ENCODE peak calls at places on chromosome 11, in six cellular contexts. One of them, this sample, is unnamed.

GRCh38 chr11:130904380-130904779 is 11.9 kb downstream of the SNX19 start:
- DNase-seq in neural crest cell: no peak
- DNase-seq in upper lobe of left lung: no peak
- DNase-seq in progenitor cell of endocrine pancreas: no peak
- DNase-seq in fibroblast of mammary gland: peak
- DNase-seq in HL-60: no peak
- DNase-seq in this sample: no peak

GRCh38 chr11:57249384-57250319 is 12.6 kb upstream of the APLNR start:
- DNase-seq in neural crest cell: peak
- DNase-seq in upper lobe of left lung: no peak
- DNase-seq in progenitor cell of endocrine pancreas: peak
- DNase-seq in fibroblast of mammary gland: peak
- DNase-seq in HL-60: peak
- DNase-seq in this sample: peak

GRCh38 chr11:63444181-63444580 is 46.8 kb downstream of the PLAAT5 start:
- DNase-seq in neural crest cell: no peak
- DNase-seq in upper lobe of left lung: no peak
- DNase-seq in progenitor cell of endocrine pancreas: no peak
- DNase-seq in fibroblast of mammary gland: no peak
- DNase-seq in HL-60: no peak
- DNase-seq in this sample: no peak

GRCh38 chr11:62923634-62924411 is 2.7 kb upstream of the CHRM1 start:
- DNase-seq in neural crest cell: peak
- DNase-seq in upper lobe of left lung: peak
- DNase-seq in progenitor cell of endocrine pancreas: no peak
- DNase-seq in fibroblast of mammary gland: no peak
- DNase-seq in HL-60: no peak
- DNase-seq in this sample: no peak

GRCh38 chr11:106540001-106540400 is 462.5 kb downstream of the AASDHPPT start:
- DNase-seq in neural crest cell: no peak
- DNase-seq in upper lobe of left lung: no peak
- DNase-seq in progenitor cell of endocrine pancreas: no peak
- DNase-seq in fibroblast of mammary gland: no peak
- DNase-seq in HL-60: no peak
- DNase-seq in this sample: no peak

GRCh38 chr11:78138281-78138680 is 1.1 kb downstream of the ALG8 start:
- DNase-seq in neural crest cell: no peak
- DNase-seq in upper lobe of left lung: no peak
- DNase-seq in progenitor cell of endocrine pancreas: no peak
- DNase-seq in fibroblast of mammary gland: no peak
- DNase-seq in HL-60: no peak
- DNase-seq in this sample: no peak

GRCh38 chr11:72569966-72570892 is 104.0 kb downstream of the PDE2A start:
- DNase-seq in neural crest cell: no peak
- DNase-seq in upper lobe of left lung: no peak
- DNase-seq in progenitor cell of endocrine pancreas: no peak
- DNase-seq in fibroblast of mammary gland: peak
- DNase-seq in HL-60: no peak
- DNase-seq in this sample: no peak

GRCh38 chr11:111327908-111328624 is 29.7 kb downstream of the POU2AF3 start:
- DNase-seq in neural crest cell: no peak
- DNase-seq in upper lobe of left lung: peak
- DNase-seq in progenitor cell of endocrine pancreas: no peak
- DNase-seq in fibroblast of mammary gland: no peak
- DNase-seq in HL-60: no peak
- DNase-seq in this sample: no peak

GRCh38 chr11:106466441-106467190 is 389.2 kb downstream of the AASDHPPT start:
- DNase-seq in neural crest cell: no peak
- DNase-seq in upper lobe of left lung: no peak
- DNase-seq in progenitor cell of endocrine pancreas: no peak
- DNase-seq in fibroblast of mammary gland: peak
- DNase-seq in HL-60: no peak
- DNase-seq in this sample: no peak

GRCh38 chr11:130436171-130436570 is 7.8 kb upstream of the ADAMTS8 start:
- DNase-seq in neural crest cell: no peak
- DNase-seq in upper lobe of left lung: no peak
- DNase-seq in progenitor cell of endocrine pancreas: no peak
- DNase-seq in fibroblast of mammary gland: no peak
- DNase-seq in HL-60: no peak
- DNase-seq in this sample: no peak

GRCh38 chr11:19567996-19568395 is 144.6 kb upstream of the NAV2 start:
- DNase-seq in neural crest cell: no peak
- DNase-seq in upper lobe of left lung: no peak
- DNase-seq in progenitor cell of endocrine pancreas: no peak
- DNase-seq in fibroblast of mammary gland: no peak
- DNase-seq in HL-60: no peak
- DNase-seq in this sample: no peak

GRCh38 chr11:106880121-106880520 is 138.2 kb downstream of the GUCY1A2 start:
- DNase-seq in neural crest cell: no peak
- DNase-seq in upper lobe of left lung: no peak
- DNase-seq in progenitor cell of endocrine pancreas: no peak
- DNase-seq in fibroblast of mammary gland: no peak
- DNase-seq in HL-60: no peak
- DNase-seq in this sample: no peak

GRCh38 chr11:35677904-35678303 is 15.3 kb downstream of the TRIM44 start:
- DNase-seq in neural crest cell: no peak
- DNase-seq in upper lobe of left lung: no peak
- DNase-seq in progenitor cell of endocrine pancreas: no peak
- DNase-seq in fibroblast of mammary gland: no peak
- DNase-seq in HL-60: no peak
- DNase-seq in this sample: no peak

GRCh38 chr11:35662061-35662648 is 420 bp upstream of the TRIM44 start:
- DNase-seq in neural crest cell: no peak
- DNase-seq in upper lobe of left lung: no peak
- DNase-seq in progenitor cell of endocrine pancreas: no peak
- DNase-seq in fibroblast of mammary gland: peak
- DNase-seq in HL-60: no peak
- DNase-seq in this sample: no peak

GRCh38 chr11:9802291-9802861 is 138.5 kb downstream of the SWAP70 start:
- DNase-seq in neural crest cell: no peak
- DNase-seq in upper lobe of left lung: no peak
- DNase-seq in progenitor cell of endocrine pancreas: no peak
- DNase-seq in fibroblast of mammary gland: peak
- DNase-seq in HL-60: no peak
- DNase-seq in this sample: no peak

GRCh38 chr11:124799384-124800225 is 601 bp downstream of the MSANTD2 start:
- DNase-seq in neural crest cell: peak
- DNase-seq in upper lobe of left lung: peak
- DNase-seq in progenitor cell of endocrine pancreas: peak
- DNase-seq in fibroblast of mammary gland: peak
- DNase-seq in HL-60: peak
- DNase-seq in this sample: peak

GRCh38 chr11:50174189-50174588 is 141.5 kb downstream of the OR4C45 start:
- DNase-seq in neural crest cell: no peak
- DNase-seq in upper lobe of left lung: no peak
- DNase-seq in progenitor cell of endocrine pancreas: no peak
- DNase-seq in fibroblast of mammary gland: peak
- DNase-seq in HL-60: no peak
- DNase-seq in this sample: no peak

GRCh38 chr11:34916810-34917780 is 677 bp downstream of the PDHX start:
- DNase-seq in neural crest cell: no peak
- DNase-seq in upper lobe of left lung: no peak
- DNase-seq in progenitor cell of endocrine pancreas: no peak
- DNase-seq in fibroblast of mammary gland: peak
- DNase-seq in HL-60: no peak
- DNase-seq in this sample: no peak

GRCh38 chr11:47433991-47434786 is 8.0 kb upstream of the PSMC3 start:
- DNase-seq in neural crest cell: no peak
- DNase-seq in upper lobe of left lung: no peak
- DNase-seq in progenitor cell of endocrine pancreas: no peak
- DNase-seq in fibroblast of mammary gland: peak
- DNase-seq in HL-60: no peak
- DNase-seq in this sample: no peak

GRCh38 chr11:12048936-12049790 is 40.7 kb upstream of the DKK3 start:
- DNase-seq in neural crest cell: no peak
- DNase-seq in upper lobe of left lung: no peak
- DNase-seq in progenitor cell of endocrine pancreas: no peak
- DNase-seq in fibroblast of mammary gland: peak
- DNase-seq in HL-60: no peak
- DNase-seq in this sample: no peak

GRCh38 chr11:74371269-74372039 is 26.8 kb downstream of the PGM2L1 start:
- DNase-seq in neural crest cell: no peak
- DNase-seq in upper lobe of left lung: no peak
- DNase-seq in progenitor cell of endocrine pancreas: no peak
- DNase-seq in fibroblast of mammary gland: peak
- DNase-seq in HL-60: no peak
- DNase-seq in this sample: no peak

GRCh38 chr11:72652871-72653615 is 21.2 kb downstream of the PDE2A start:
- DNase-seq in neural crest cell: peak
- DNase-seq in upper lobe of left lung: no peak
- DNase-seq in progenitor cell of endocrine pancreas: peak
- DNase-seq in fibroblast of mammary gland: no peak
- DNase-seq in HL-60: no peak
- DNase-seq in this sample: no peak

GRCh38 chr11:91133361-91133760 is 910.5 kb upstream of the CHORDC1 start:
- DNase-seq in neural crest cell: no peak
- DNase-seq in upper lobe of left lung: no peak
- DNase-seq in progenitor cell of endocrine pancreas: no peak
- DNase-seq in fibroblast of mammary gland: no peak
- DNase-seq in HL-60: no peak
- DNase-seq in this sample: no peak

GRCh38 chr11:84398017-84398626 is 1112.0 kb upstream of the CCDC90B start:
- DNase-seq in neural crest cell: no peak
- DNase-seq in upper lobe of left lung: no peak
- DNase-seq in progenitor cell of endocrine pancreas: no peak
- DNase-seq in fibroblast of mammary gland: peak
- DNase-seq in HL-60: no peak
- DNase-seq in this sample: no peak

GRCh38 chr11:14499178-14499559 is 442 bp downstream of the COPB1 start:
- DNase-seq in neural crest cell: peak
- DNase-seq in upper lobe of left lung: no peak
- DNase-seq in progenitor cell of endocrine pancreas: peak
- DNase-seq in fibroblast of mammary gland: peak
- DNase-seq in HL-60: no peak
- DNase-seq in this sample: no peak

GRCh38 chr11:133966924-133967598 is 10.3 kb upstream of the IGSF9B start:
- DNase-seq in neural crest cell: peak
- DNase-seq in upper lobe of left lung: peak
- DNase-seq in progenitor cell of endocrine pancreas: no peak
- DNase-seq in fibroblast of mammary gland: no peak
- DNase-seq in HL-60: no peak
- DNase-seq in this sample: no peak
- TF ChIP-seq CTCF in neural crest cell: peak
- TF ChIP-seq CTCF in upper lobe of left lung: no peak
- TF ChIP-seq CTCF in progenitor cell of endocrine pancreas: peak
- TF ChIP-seq CTCF in fibroblast of mammary gland: no peak
- TF ChIP-seq CTCF in HL-60: no peak
- TF ChIP-seq CTCF in this sample: no peak

GRCh38 chr11:70944141-70944540 is 308.2 kb downstream of the SHANK2 start:
- DNase-seq in neural crest cell: no peak
- DNase-seq in upper lobe of left lung: peak
- DNase-seq in progenitor cell of endocrine pancreas: no peak
- DNase-seq in fibroblast of mammary gland: no peak
- DNase-seq in HL-60: no peak
- DNase-seq in this sample: no peak

GRCh38 chr11:70948416-70948815 is 304.0 kb downstream of the SHANK2 start:
- DNase-seq in neural crest cell: no peak
- DNase-seq in upper lobe of left lung: peak
- DNase-seq in progenitor cell of endocrine pancreas: no peak
- DNase-seq in fibroblast of mammary gland: no peak
- DNase-seq in HL-60: no peak
- DNase-seq in this sample: no peak

GRCh38 chr11:70944636-70945035 is 307.7 kb downstream of the SHANK2 start:
- DNase-seq in neural crest cell: no peak
- DNase-seq in upper lobe of left lung: no peak
- DNase-seq in progenitor cell of endocrine pancreas: no peak
- DNase-seq in fibroblast of mammary gland: no peak
- DNase-seq in HL-60: no peak
- DNase-seq in this sample: no peak

GRCh38 chr11:70942593-70942992 is 309.8 kb downstream of the SHANK2 start:
- DNase-seq in neural crest cell: peak
- DNase-seq in upper lobe of left lung: no peak
- DNase-seq in progenitor cell of endocrine pancreas: no peak
- DNase-seq in fibroblast of mammary gland: peak
- DNase-seq in HL-60: peak
- DNase-seq in this sample: no peak
- TF ChIP-seq CTCF in neural crest cell: peak
- TF ChIP-seq CTCF in upper lobe of left lung: no peak
- TF ChIP-seq CTCF in progenitor cell of endocrine pancreas: peak
- TF ChIP-seq CTCF in fibroblast of mammary gland: peak
- TF ChIP-seq CTCF in HL-60: peak
- TF ChIP-seq CTCF in this sample: no peak

GRCh38 chr11:15650105-15650938 is 535.6 kb downstream of the INSC start:
- DNase-seq in neural crest cell: peak
- DNase-seq in upper lobe of left lung: peak
- DNase-seq in progenitor cell of endocrine pancreas: peak
- DNase-seq in fibroblast of mammary gland: peak
- DNase-seq in HL-60: peak
- DNase-seq in this sample: peak

GRCh38 chr11:15651782-15652181 is 537.1 kb downstream of the INSC start:
- DNase-seq in neural crest cell: no peak
- DNase-seq in upper lobe of left lung: no peak
- DNase-seq in progenitor cell of endocrine pancreas: no peak
- DNase-seq in fibroblast of mammary gland: no peak
- DNase-seq in HL-60: no peak
- DNase-seq in this sample: no peak

GRCh38 chr11:15653191-15653590 is 538.5 kb downstream of the INSC start:
- DNase-seq in neural crest cell: no peak
- DNase-seq in upper lobe of left lung: no peak
- DNase-seq in progenitor cell of endocrine pancreas: no peak
- DNase-seq in fibroblast of mammary gland: no peak
- DNase-seq in HL-60: no peak
- DNase-seq in this sample: no peak

GRCh38 chr11:15651033-15651432 is 536.3 kb downstream of the INSC start:
- DNase-seq in neural crest cell: no peak
- DNase-seq in upper lobe of left lung: peak
- DNase-seq in progenitor cell of endocrine pancreas: no peak
- DNase-seq in fibroblast of mammary gland: no peak
- DNase-seq in HL-60: no peak
- DNase-seq in this sample: no peak

GRCh38 chr11:15649371-15650104 is 534.8 kb downstream of the INSC start:
- DNase-seq in neural crest cell: no peak
- DNase-seq in upper lobe of left lung: no peak
- DNase-seq in progenitor cell of endocrine pancreas: no peak
- DNase-seq in fibroblast of mammary gland: no peak
- DNase-seq in HL-60: no peak
- DNase-seq in this sample: no peak
- TF ChIP-seq CTCF in neural crest cell: no peak
- TF ChIP-seq CTCF in upper lobe of left lung: no peak
- TF ChIP-seq CTCF in progenitor cell of endocrine pancreas: no peak
- TF ChIP-seq CTCF in fibroblast of mammary gland: no peak
- TF ChIP-seq CTCF in HL-60: no peak
- TF ChIP-seq CTCF in this sample: no peak

DNA sequence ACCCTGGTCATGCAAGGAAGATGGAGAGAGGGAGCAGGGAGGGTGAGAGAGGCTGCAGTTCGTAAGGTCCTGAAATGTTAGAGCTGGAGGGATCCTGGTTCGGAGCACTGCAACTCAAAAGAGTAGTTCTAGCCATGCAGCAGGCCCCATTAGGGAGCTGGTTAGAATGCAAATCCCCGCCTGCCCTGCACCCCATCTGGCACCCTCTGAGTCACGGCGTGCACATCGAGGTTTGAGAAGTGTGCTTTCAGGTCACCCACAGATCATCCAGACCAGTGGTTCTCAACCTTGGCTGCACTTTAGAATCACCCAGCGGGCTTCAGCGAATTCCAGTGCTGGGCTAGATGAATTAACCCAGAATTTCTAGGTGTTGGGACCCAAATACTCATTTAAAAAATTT is 48.2 kb downstream of the ST3GAL4 start:
- DNase-seq in neural crest cell: no peak
- DNase-seq in upper lobe of left lung: no peak
- DNase-seq in progenitor cell of endocrine pancreas: no peak
- DNase-seq in fibroblast of mammary gland: no peak
- DNase-seq in HL-60: no peak
- DNase-seq in this sample: no peak
- TF ChIP-seq CTCF in neural crest cell: no peak
- TF ChIP-seq CTCF in upper lobe of left lung: no peak
- TF ChIP-seq CTCF in progenitor cell of endocrine pancreas: no peak
- TF ChIP-seq CTCF in fibroblast of mammary gland: no peak
- TF ChIP-seq CTCF in HL-60: no peak
- TF ChIP-seq CTCF in this sample: no peak

GRCh38 chr11:68402355-68403031 is 58.1 kb upstream of the PPP6R3 start:
- DNase-seq in neural crest cell: no peak
- DNase-seq in upper lobe of left lung: no peak
- DNase-seq in progenitor cell of endocrine pancreas: no peak
- DNase-seq in fibroblast of mammary gland: no peak
- DNase-seq in HL-60: no peak
- DNase-seq in this sample: no peak
- TF ChIP-seq CTCF in neural crest cell: no peak
- TF ChIP-seq CTCF in upper lobe of left lung: no peak
- TF ChIP-seq CTCF in progenitor cell of endocrine pancreas: no peak
- TF ChIP-seq CTCF in fibroblast of mammary gland: no peak
- TF ChIP-seq CTCF in HL-60: no peak
- TF ChIP-seq CTCF in this sample: no peak